ENCODE peak calls at places on chromosomes 6 and 20, in nine cellular contexts. N, W, P, G, V, Z, B, U and D are unnamed samples.
A peak's percentile ranks its signal among the peaks of the same experiment; 100 is the strongest.

GRCh38 chr20:9945406-9945805 is 89.4 kb upstream of the ANKEF1 start:
- DNase-seq in N (no peak), W (peak; percentile 21), P (no peak), G (no peak), V (no peak), Z (no peak), B (no peak), U (no peak), D (no peak)

GRCh38 chr20:24559114-24559513 is 89.7 kb downstream of the SYNDIG1 start:
- DNase-seq in N (no peak), W (no peak), P (no peak), G (no peak), V (no peak), Z (no peak), B (no peak), U (no peak), D (no peak)

GRCh38 chr6:44219053-44219814 is 2.5 kb downstream of the MYMX start:
- DNase-seq in N (peak; percentile 92), W (peak; percentile 57), P (no peak), G (peak; percentile 90), V (peak; percentile 88), Z (peak; percentile 85), B (peak; percentile 92), U (peak; percentile 88), D (peak; percentile 95)

GRCh38 chr6:41488392-41489129 is 57.6 kb upstream of the FOXP4 start:
- DNase-seq in N (peak; percentile 63), W (no peak), P (peak; percentile 42), G (no peak), V (peak; percentile 66), Z (peak; percentile 9), B (no peak), U (no peak), D (no peak)

GRCh38 chr6:36323062-36323461 is 13.6 kb downstream of the BNIP5 start:
- DNase-seq in N (peak; percentile 83), W (peak; percentile 7), P (no peak), G (no peak), V (no peak), Z (no peak), B (no peak), U (no peak), D (no peak)

GRCh38 chr6:40582892-40583291 is 4.3 kb downstream of the LRFN2 start:
- DNase-seq in N (no peak), W (no peak), P (no peak), G (no peak), V (no peak), Z (no peak), B (no peak), U (no peak), D (no peak)

GRCh38 chr6:118893095-118893881 is 664 bp upstream of the ASF1A start:
- DNase-seq in N (no peak), W (peak; percentile 16), P (no peak), G (peak; percentile 17), V (no peak), Z (peak; percentile 50), B (peak; percentile 23), U (no peak), D (no peak)

GRCh38 chr6:72218125-72218524 is 331.8 kb downstream of the RIMS1 start:
- DNase-seq in N (peak; percentile 55), W (peak; percentile 37), P (no peak), G (peak; percentile 5), V (no peak), Z (no peak), B (peak; percentile 22), U (peak; percentile 46), D (no peak)

GRCh38 chr6:164266851-164267250 is 852.3 kb downstream of the QKI start:
- DNase-seq in N (no peak), W (no peak), P (no peak), G (no peak), V (no peak), Z (no peak), B (no peak), U (no peak), D (no peak)
- H3K9me3 ChIP-seq in N (no peaks in the 10 kb centered on the region), W (no peaks in the 10 kb centered on the region), P (no peaks in the 10 kb centered on the region), G (no peaks in the 10 kb centered on the region), V (no peaks in the 10 kb centered on the region), Z (no peaks in the 10 kb centered on the region), B (no peaks in the 10 kb centered on the region), U (no peaks in the 10 kb centered on the region), D (no peaks in the 10 kb centered on the region)

DNA sequence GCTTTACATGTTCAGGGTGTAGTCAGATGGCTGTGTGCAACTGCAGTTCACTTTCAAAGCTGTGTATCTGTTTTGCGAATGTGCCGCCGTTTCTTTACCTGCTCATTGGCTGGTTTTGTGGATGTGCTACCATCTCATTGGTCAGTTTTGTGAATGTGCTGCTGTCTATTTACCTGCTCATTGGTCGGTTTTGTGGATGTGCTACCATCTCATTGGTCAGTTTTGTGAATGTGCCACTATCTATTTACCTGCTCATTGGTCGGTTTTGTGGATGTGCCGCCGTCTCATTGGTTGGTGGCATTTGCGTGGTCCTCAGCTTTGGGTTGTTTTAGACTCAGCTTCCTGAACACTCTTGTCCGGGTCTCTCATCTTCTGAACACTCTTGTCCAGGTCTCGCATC is 40.5 kb upstream of the BHLHE23 start:
- DNase-seq in N (no peak), W (peak; percentile 45), P (no peak), G (peak; percentile 28), V (no peak), Z (no peak), B (no peak), U (no peak), D (no peak)
- TF ChIP-seq EP300 in N (no peak), W (no peak), P (no peak), G (no peak), V (no peak), Z (no peak), B (no peak), U (no peak), D (no peak)

GRCh38 chr20:46505501-46505900 is 7.9 kb downstream of the ZNF334 start:
- DNase-seq in N (no peak), W (no peak), P (no peak), G (no peak), V (no peak), Z (no peak), B (no peak), U (no peak), D (no peak)
- H3K9me3 ChIP-seq in N (peaks cover 2% of the 10 kb centered on the region), W (peaks cover 41% of the 10 kb centered on the region), P (peaks cover 11% of the 10 kb centered on the region), G (peaks cover 7% of the 10 kb centered on the region), V (peaks cover 16% of the 10 kb centered on the region), Z (peaks cover 28% of the 10 kb centered on the region), B (peaks cover 34% of the 10 kb centered on the region), U (peaks cover 28% of the 10 kb centered on the region), D (peaks cover 11% of the 10 kb centered on the region)

DNA sequence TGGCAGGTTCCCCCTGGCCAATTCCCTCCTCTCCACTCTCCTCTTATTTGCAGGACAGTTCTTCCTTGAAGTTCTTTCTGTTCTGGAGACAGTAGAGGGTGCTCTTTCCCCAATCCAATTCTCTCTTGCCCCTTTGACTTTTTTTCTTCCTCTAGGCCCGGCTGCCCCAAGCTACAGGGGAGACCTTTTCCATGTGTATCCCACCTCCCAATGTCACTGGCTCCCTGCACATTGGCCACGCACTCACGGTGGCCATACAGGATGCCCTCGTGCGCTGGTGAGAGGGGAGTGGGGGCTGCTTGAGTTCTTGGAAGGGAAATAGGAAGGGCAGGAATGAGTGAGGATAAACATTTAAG is 1.5 kb downstream of the VARS2 start:
- DNase-seq in N (peak; percentile 74), W (peak; percentile 65), P (no peak), G (peak; percentile 70), V (peak; percentile 41), Z (no peak), B (no peak), U (no peak), D (no peak)
- TF ChIP-seq EP300 in N (no peak), W (no peak), P (no peak), G (no peak), V (no peak), Z (no peak), B (no peak), U (no peak), D (no peak)